ENCODE peak calls at places on chromosomes 12 and 14, in ten cellular contexts. G, L, N, V, Q, W, B, M, X and Y are unnamed samples.

GRCh38 chr14:68364823-68365222 is 428.0 kb downstream of the ZFP36L1 start:
- DNase-seq in B (no peak), X (peak; percentile 49), W (no peak), M (no peak), V (no peak), N (no peak), G (no peak), L (no peak), Q (no peak), Y (no peak)

GRCh38 chr12:51323317-51323960 is 535 bp downstream of the BIN2 start:
- DNase-seq in B (no peak), L (no peak), W (no peak), V (no peak), Q (peak; percentile 63), G (no peak), X (no peak), M (no peak), N (no peak), Y (no peak)

GRCh38 chr12:65977384-65977783 is 153.1 kb downstream of the HMGA2 start:
- DNase-seq in Q (no peak), W (no peak), N (no peak), L (no peak), V (no peak), M (no peak), X (no peak), G (no peak), B (peak; percentile 2), Y (no peak)

GRCh38 chr14:55025948-55026347 is 951 bp downstream of the WDHD1 start:
- DNase-seq in L (no peak), M (no peak), B (no peak), N (no peak), X (no peak), V (no peak), G (no peak), Q (no peak), W (no peak), Y (no peak)

GRCh38 chr14:20494935-20495766 is 10.2 kb upstream of the RNASE10 start:
- DNase-seq in L (no peak), X (no peak), B (no peak), N (peak; percentile 55), Q (no peak), V (no peak), W (no peak), M (no peak), G (peak; percentile 42), Y (peak; percentile 19)

GRCh38 chr14:101561145-101561896 is at the start of gene DIO3:
- DNase-seq in W (no peak), B (no peak), Q (no peak), G (no peak), N (no peak), V (no peak), L (no peak), X (no peak), M (no peak), Y (peak; percentile 42)

GRCh38 chr12:58247633-58248032 is 306.3 kb downstream of the ATP23 start:
- DNase-seq in Q (no peak), W (no peak), V (no peak), N (no peak), G (no peak), L (no peak), X (no peak), B (no peak), M (no peak), Y (peak; percentile 69)

GRCh38 chr14:67846029-67846610 is 26.5 kb downstream of the RAD51B start:
- DNase-seq in B (no peak), N (no peak), G (no peak), V (no peak), Q (no peak), X (no peak), M (no peak), W (no peak), L (no peak), Y (no peak)

GRCh38 chr14:22334627-22335026 is 254.4 kb downstream of the DAD1 start:
- DNase-seq in N (no peak), G (no peak), Q (no peak), V (no peak), B (no peak), W (no peak), X (no peak), L (no peak), M (peak; percentile 17), Y (no peak)

GRCh38 chr12:56121204-56121870 is 3.3 kb downstream of the ZC3H10 start:
- DNase-seq in N (no peak), Q (no peak), B (no peak), X (no peak), L (no peak), G (no peak), V (no peak), W (no peak), M (no peak), Y (no peak)

GRCh38 chr12:54356228-54356627 is 8.1 kb downstream of the GPR84 start:
- DNase-seq in L (no peak), M (no peak), B (no peak), G (no peak), W (no peak), N (no peak), V (no peak), Q (no peak), X (no peak), Y (no peak)

GRCh38 chr14:51129130-51129529 is 34.2 kb upstream of the TRIM9 start:
- DNase-seq in M (no peak), W (no peak), Q (no peak), L (no peak), N (no peak), V (no peak), G (peak; percentile 16), X (no peak), B (peak; percentile 45), Y (no peak)

GRCh38 chr14:64732536-64733120 is 28.4 kb downstream of the PLEKHG3 start:
- DNase-seq in W (no peak), X (no peak), V (no peak), G (no peak), L (no peak), Q (no peak), N (no peak), B (no peak), M (no peak), Y (no peak)

GRCh38 chr14:56199976-56200577 is 81.9 kb downstream of the PELI2 start:
- DNase-seq in L (no peak), X (no peak), M (no peak), W (no peak), N (no peak), G (no peak), Q (no peak), B (no peak), V (no peak), Y (no peak)

GRCh38 chr14:57943038-57943437 is 77.1 kb upstream of the SLC35F4 start:
- DNase-seq in V (no peak), G (no peak), B (no peak), L (no peak), W (no peak), N (no peak), M (no peak), Q (no peak), X (no peak), Y (no peak)

GRCh38 chr14:50082784-50083466 is 33.4 kb downstream of the VCPKMT start:
- DNase-seq in L (no peak), X (no peak), G (no peak), B (no peak), W (no peak), N (no peak), M (no peak), V (no peak), Q (no peak), Y (no peak)

GRCh38 chr12:988616-989015 is 2.4 kb upstream of the ERC1 start:
- DNase-seq in V (no peak), G (no peak), Q (peak; percentile 23), B (no peak), L (no peak), X (no peak), M (no peak), W (no peak), N (no peak), Y (no peak)

GRCh38 chr14:84806627-84807026 is 723.3 kb upstream of the FLRT2 start:
- DNase-seq in Q (no peak), N (peak; percentile 75), L (no peak), W (no peak), V (no peak), X (no peak), G (no peak), B (no peak), M (no peak), Y (no peak)

GRCh38 chr12:14845350-14845750 is 2.0 kb upstream of the ART4 start:
- DNase-seq in Q (peak; percentile 83), X (no peak), W (peak; percentile 24), N (peak; percentile 65), G (peak; percentile 62), V (peak; percentile 61), B (peak; percentile 76), M (peak; percentile 58), L (no peak), Y (peak; percentile 85)

GRCh38 chr14:105280525-105280924 is 20.3 kb downstream of the BRF1 start:
- DNase-seq in Q (no peak), B (no peak), X (no peak), M (no peak), N (no peak), L (no peak), W (no peak), G (no peak), V (no peak), Y (no peak)

GRCh38 chr12:19031032-19031431 is 98.5 kb upstream of the PLEKHA5 start:
- DNase-seq in X (peak; percentile 83), W (no peak), V (no peak), Q (no peak), B (no peak), L (no peak), G (peak; percentile 74), N (peak; percentile 84), M (peak; percentile 47), Y (no peak)

GRCh38 chr12:5230151-5230550 is 186.5 kb downstream of the KCNA5 start:
- DNase-seq in X (no peak), V (no peak), M (no peak), G (no peak), N (no peak), B (no peak), W (no peak), L (no peak), Q (no peak), Y (no peak)

GRCh38 chr12:32454866-32455265 is 55.5 kb downstream of the FGD4 start:
- DNase-seq in B (no peak), N (no peak), L (no peak), W (no peak), X (no peak), G (no peak), M (no peak), V (no peak), Q (no peak), Y (no peak)

GRCh38 chr14:92760524-92760805 is 12.0 kb upstream of the LGMN start:
- DNase-seq in B (no peak), L (no peak), V (no peak), N (no peak), X (no peak), W (no peak), Q (no peak), M (no peak), G (no peak), Y (no peak)

GRCh38 chr12:113747048-113747447 is 219.1 kb downstream of the RBM19 start:
- DNase-seq in N (no peak), G (no peak), L (no peak), M (no peak), X (no peak), Q (peak; percentile 85), V (no peak), B (no peak), W (no peak), Y (peak; percentile 9)

GRCh38 chr12:26953447-26953846 is 15.2 kb downstream of the FGFR1OP2 start:
- DNase-seq in L (no peak), V (no peak), Q (peak; percentile 93), M (no peak), W (no peak), B (no peak), G (no peak), N (no peak), X (no peak), Y (no peak)

GRCh38 chr12:16881986-16882385 is 276.0 kb upstream of the LMO3 start:
- DNase-seq in V (no peak), L (no peak), Q (no peak), B (no peak), M (no peak), X (no peak), G (no peak), W (no peak), N (no peak), Y (no peak)

GRCh38 chr12:28535216-28535615 is 345.0 kb downstream of the CCDC91 start:
- DNase-seq in V (no peak), X (no peak), Q (no peak), G (no peak), W (peak; percentile 60), M (no peak), B (no peak), N (peak; percentile 2), L (no peak), Y (no peak)